ENCODE peak calls at places on chromosomes 11 and 22, in seven cellular contexts. N, T, Q, X, I, K and C are unnamed samples.

GRCh38 chr11:31959711-31960110 is 131.2 kb upstream of the RCN1 start:
- DNase-seq in N (no peak), T (no peak), I (no peak), K (no peak), X (no peak), Q (peak), C (no peak)

GRCh38 chr11:63882555-63883242 is 34.3 kb downstream of the RCOR2 start:
- DNase-seq in N (peak), T (no peak), K (no peak), Q (peak), I (no peak), X (no peak), C (no peak)

GRCh38 chr11:68934666-68935065 is 31.0 kb downstream of the IGHMBP2 start:
- DNase-seq in X (no peak), N (no peak), T (no peak), Q (no peak), K (no peak), I (no peak), C (no peak)

GRCh38 chr11:13647391-13647790 is 21.1 kb upstream of the FAR1 start:
- DNase-seq in K (no peak), I (no peak), X (no peak), Q (no peak), T (no peak), N (no peak), C (no peak)

GRCh38 chr11:98455500-98456186 is 565.1 kb upstream of the CNTN5 start:
- DNase-seq in K (no peak), N (no peak), T (no peak), Q (no peak), X (no peak), I (no peak), C (no peak)

GRCh38 chr22:48138855-48139254 is 1376.4 kb downstream of the TBC1D22A start:
- DNase-seq in Q (no peak), K (peak), T (no peak), I (no peak), N (no peak), X (no peak), C (no peak)

GRCh38 chr22:49955581-49956417 is 4.8 kb upstream of the PIM3 start:
- DNase-seq in K (no peak), T (no peak), Q (no peak), X (no peak), I (no peak), N (no peak), C (no peak)

GRCh38 chr11:86737752-86738151 is 62.6 kb upstream of the PRSS23 start:
- DNase-seq in T (no peak), Q (no peak), K (no peak), X (no peak), I (no peak), N (no peak), C (no peak)

GRCh38 chr11:44852159-44852707 is 98.5 kb downstream of the TP53I11 start:
- DNase-seq in N (no peak), K (no peak), T (no peak), X (no peak), I (no peak), Q (no peak), C (no peak)

GRCh38 chr22:44595841-44596341 is 97.9 kb upstream of the RTL6 start:
- DNase-seq in N (no peak), Q (no peak), X (no peak), K (no peak), T (no peak), I (no peak), C (no peak)

GRCh38 chr11:27514558-27514957 is 8.0 kb upstream of the LIN7C start:
- DNase-seq in X (no peak), T (no peak), K (no peak), N (no peak), Q (peak), I (no peak), C (no peak)

GRCh38 chr11:36292311-36292722 is 3.1 kb upstream of the COMMD9 start:
- DNase-seq in X (no peak), K (no peak), T (no peak), I (peak), N (peak), Q (peak), C (no peak)

GRCh38 chr11:1458340-1459218 is 28.0 kb downstream of the MOB2 start:
- DNase-seq in T (peak), N (no peak), Q (peak), I (no peak), X (no peak), K (no peak), C (no peak)

GRCh38 chr22:45818130-45819085 is 146.8 kb downstream of the ATXN10 start:
- DNase-seq in Q (no peak), X (no peak), I (no peak), T (no peak), N (no peak), K (no peak), C (no peak)

GRCh38 chr11:130344846-130345245 is 30.1 kb upstream of the ZBTB44 start:
- DNase-seq in K (no peak), I (no peak), X (no peak), N (no peak), T (no peak), Q (no peak), C (no peak)

GRCh38 chr11:16408619-16409018 is 52.3 kb upstream of the SOX6 start:
- DNase-seq in Q (no peak), N (no peak), X (no peak), K (no peak), I (no peak), T (no peak), C (no peak)